ENCODE peak calls at places on chromosomes 6 and 20, in ten cellular contexts. J, B, Q, V, G, U, W, R, K and D are unnamed samples.

GRCh38 chr6:113888996-113889635 is 32.0 kb downstream of the MARCKS start:
- DNase-seq in J (no peak), B (no peak), U (no peak), Q (no peak), G (no peak), K (no peak), V (no peak), W (no peak), R (no peak), D (no peak)

GRCh38 chr6:127077886-127078285 is 40.6 kb upstream of the RSPO3 start:
- DNase-seq in R (no peak), Q (no peak), G (no peak), W (no peak), V (no peak), J (no peak), K (no peak), U (no peak), B (no peak), D (no peak)

GRCh38 chr20:3235661-3236324 is 3.2 kb downstream of the SLC4A11 start:
- DNase-seq in W (no peak), U (no peak), Q (peak; percentile 51), V (no peak), R (no peak), J (no peak), G (no peak), K (no peak), B (no peak), D (no peak)

GRCh38 chr6:90413867-90414266 is 117.2 kb upstream of the BACH2 start:
- DNase-seq in Q (no peak), G (no peak), R (no peak), U (no peak), W (no peak), B (peak; percentile 41), V (peak; percentile 38), K (peak; percentile 33), J (no peak), D (peak; percentile 62)

GRCh38 chr20:63578224-63579016 is 4.4 kb upstream of the HELZ2 start:
- DNase-seq in R (no peak), V (no peak), K (no peak), J (no peak), U (no peak), G (no peak), B (no peak), W (no peak), Q (no peak), D (no peak)

GRCh38 chr20:41654884-41655283 is 36.7 kb upstream of the CHD6 start:
- DNase-seq in R (no peak), Q (peak; percentile 54), J (no peak), K (peak; percentile 43), W (peak; percentile 54), B (no peak), G (no peak), U (no peak), V (no peak), D (no peak)

GRCh38 chr6:17281497-17282481 is 628 bp downstream of the RBM24 start:
- DNase-seq in G (peak; percentile 56), W (no peak), Q (no peak), U (no peak), B (no peak), V (peak; percentile 21), R (no peak), K (peak; percentile 31), J (no peak), D (peak; percentile 32)

GRCh38 chr20:48607544-48607865 is 220.3 kb downstream of the PREX1 start:
- DNase-seq in B (no peak), Q (no peak), G (no peak), V (no peak), J (no peak), W (no peak), R (peak; percentile 68), K (no peak), U (no peak), D (no peak)

GRCh38 chr6:139364302-139364981 is 10.0 kb downstream of the CITED2 start:
- DNase-seq in W (no peak), R (no peak), J (no peak), B (peak; percentile 66), U (no peak), V (no peak), Q (peak; percentile 67), K (no peak), G (no peak), D (no peak)

GRCh38 chr6:71707059-71707458 is 179.3 kb upstream of the RIMS1 start:
- DNase-seq in B (no peak), V (no peak), G (no peak), J (no peak), U (no peak), Q (no peak), K (no peak), W (no peak), R (no peak), D (no peak)

GRCh38 chr6:109783245-109783990 is 92.3 kb downstream of the FIG4 start:
- DNase-seq in B (peak; percentile 7), R (no peak), Q (no peak), U (no peak), J (no peak), K (peak; percentile 18), V (no peak), W (no peak), G (no peak), D (no peak)

GRCh38 chr6:169208011-169208410 is 45.6 kb downstream of the THBS2 start:
- DNase-seq in G (no peak), V (no peak), J (no peak), K (no peak), U (no peak), R (no peak), B (no peak), Q (no peak), W (no peak), D (no peak)

GRCh38 chr20:53631909-53632662 is 38.4 kb upstream of the ZNF217 start:
- DNase-seq in W (no peak), U (no peak), K (no peak), Q (no peak), J (no peak), G (no peak), B (no peak), V (no peak), R (peak; percentile 49), D (no peak)

GRCh38 chr20:10927011-10927583 is 253.3 kb upstream of the JAG1 start:
- DNase-seq in Q (no peak), V (no peak), K (no peak), J (no peak), B (no peak), R (no peak), U (no peak), W (no peak), G (no peak), D (no peak)

GRCh38 chr6:15493437-15494168 is 169.2 kb downstream of the DTNBP1 start:
- DNase-seq in U (peak; percentile 41), Q (no peak), K (no peak), W (no peak), G (no peak), J (no peak), V (no peak), R (no peak), B (no peak), D (no peak)

GRCh38 chr6:125957845-125958244 is 1.3 kb downstream of the HINT3 start:
- DNase-seq in B (no peak), K (no peak), J (peak; percentile 65), V (no peak), R (no peak), U (no peak), Q (peak; percentile 57), W (peak; percentile 27), G (no peak), D (no peak)

GRCh38 chr20:36152266-36152665 is 2.3 kb upstream of the EPB41L1 start:
- DNase-seq in V (no peak), Q (no peak), R (no peak), B (no peak), K (no peak), U (no peak), G (peak; percentile 77), J (no peak), W (no peak), D (no peak)

GRCh38 chr6:119347466-119348307 is 1.9 kb downstream of the MAN1A1 start:
- DNase-seq in J (peak; percentile 30), V (no peak), U (no peak), K (no peak), Q (peak; percentile 54), B (peak; percentile 78), R (no peak), W (no peak), G (peak; percentile 67), D (peak; percentile 36)

GRCh38 chr6:6811151-6812002 is 222.9 kb downstream of the LY86 start:
- DNase-seq in V (no peak), K (peak; percentile 27), G (no peak), Q (peak; percentile 86), B (peak; percentile 33), J (no peak), W (peak; percentile 70), R (no peak), U (no peak), D (peak; percentile 65)

GRCh38 chr6:80316655-80317332 is 210.3 kb downstream of the BCKDHB start:
- DNase-seq in W (no peak), K (no peak), B (no peak), R (no peak), J (no peak), V (no peak), U (no peak), Q (no peak), G (no peak), D (no peak)

GRCh38 chr6:1590580-1590979 is 19.1 kb upstream of the FOXC1 start:
- DNase-seq in U (no peak), W (no peak), V (no peak), Q (no peak), J (no peak), K (no peak), B (no peak), R (peak; percentile 77), G (no peak), D (no peak)

GRCh38 chr20:22688485-22688884 is 104.1 kb upstream of the FOXA2 start:
- DNase-seq in B (no peak), G (no peak), V (no peak), Q (no peak), R (no peak), U (no peak), W (no peak), J (no peak), K (no peak), D (no peak)

GRCh38 chr20:47432251-47433210 is 69.2 kb upstream of the NCOA3 start:
- DNase-seq in J (no peak), B (no peak), G (no peak), U (no peak), R (no peak), Q (peak; percentile 48), K (no peak), V (no peak), W (no peak), D (no peak)

GRCh38 chr20:53611449-53611894 is 17.8 kb upstream of the ZNF217 start:
- DNase-seq in K (no peak), B (peak; percentile 85), J (no peak), Q (peak; percentile 58), U (peak; percentile 98), R (peak; percentile 24), G (no peak), V (no peak), W (peak; percentile 98), D (peak; percentile 50)

GRCh38 chr20:2922957-2923356 is 49.7 kb downstream of the PTPRA start:
- DNase-seq in K (no peak), J (no peak), R (no peak), Q (no peak), U (no peak), W (no peak), V (no peak), G (no peak), B (no peak), D (no peak)

GRCh38 chr20:20267685-20268429 is 100.0 kb upstream of the INSM1 start:
- DNase-seq in R (no peak), U (no peak), B (no peak), J (no peak), Q (no peak), V (no peak), K (no peak), G (no peak), W (no peak), D (no peak)

GRCh38 chr20:43949741-43950618 is 35.3 kb downstream of the TOX2 start:
- DNase-seq in U (no peak), B (peak; percentile 87), R (no peak), J (no peak), Q (peak; percentile 71), K (no peak), G (peak; percentile 79), V (no peak), W (no peak), D (no peak)

GRCh38 chr6:44311767-44312166 is 1.4 kb downstream of the AARS2 start:
- DNase-seq in G (no peak), B (no peak), V (no peak), K (no peak), Q (no peak), W (no peak), J (no peak), R (no peak), U (no peak), D (no peak)